ENCODE peak calls at places on chromosomes 3 and 15, in nine cellular contexts. One of them, this sample, is unnamed.

GRCh38 chr15:96300808-96301207 is 29.7 kb upstream of the NR2F2 start:
- DNase-seq in HT-29: no peak
- DNase-seq in H9: no peak
- DNase-seq in AG08395: no peak
- DNase-seq in GOT3: no peak
- DNase-seq in GM13976: no peak
- DNase-seq in PC-3: no peak
- DNase-seq in endodermal cell: no peak
- DNase-seq in astrocyte of the spinal cord: no peak
- DNase-seq in this sample: no peak

GRCh38 chr3:55476515-55476914 is 10.6 kb downstream of the WNT5A start:
- DNase-seq in HT-29: no peak
- DNase-seq in AG08395: peak; percentile 63
- DNase-seq in endodermal cell: no peak
- DNase-seq in PC-3: peak; percentile 62
- DNase-seq in astrocyte of the spinal cord: peak; percentile 94
- DNase-seq in GM13976: no peak
- DNase-seq in H9: no peak
- DNase-seq in GOT3: no peak
- DNase-seq in this sample: no peak

GRCh38 chr15:33113666-33114483 is 80.6 kb downstream of the FMN1 start:
- DNase-seq in astrocyte of the spinal cord: no peak
- DNase-seq in HT-29: peak; percentile 44
- DNase-seq in AG08395: no peak
- DNase-seq in GOT3: no peak
- DNase-seq in endodermal cell: no peak
- DNase-seq in PC-3: no peak
- DNase-seq in GM13976: no peak
- DNase-seq in H9: no peak
- DNase-seq in this sample: no peak

GRCh38 chr3:43919067-43919466 is 228.3 kb downstream of the ABHD5 start:
- DNase-seq in H9: no peak
- DNase-seq in AG08395: peak; percentile 29
- DNase-seq in endodermal cell: no peak
- DNase-seq in GM13976: no peak
- DNase-seq in PC-3: peak; percentile 38
- DNase-seq in HT-29: no peak
- DNase-seq in GOT3: no peak
- DNase-seq in astrocyte of the spinal cord: peak; percentile 37
- DNase-seq in this sample: no peak

GRCh38 chr3:194310060-194310481 is 41.1 kb downstream of the CPN2 start:
- DNase-seq in PC-3: no peak
- DNase-seq in HT-29: no peak
- DNase-seq in GM13976: no peak
- DNase-seq in H9: no peak
- DNase-seq in AG08395: no peak
- DNase-seq in endodermal cell: peak; percentile 41
- DNase-seq in astrocyte of the spinal cord: no peak
- DNase-seq in GOT3: no peak
- DNase-seq in this sample: no peak

GRCh38 chr3:129286081-129286480 is 7.4 kb downstream of the HMCES start:
- DNase-seq in endodermal cell: no peak
- DNase-seq in astrocyte of the spinal cord: no peak
- DNase-seq in GOT3: no peak
- DNase-seq in PC-3: no peak
- DNase-seq in AG08395: no peak
- DNase-seq in HT-29: no peak
- DNase-seq in H9: no peak
- DNase-seq in GM13976: no peak
- DNase-seq in this sample: no peak

GRCh38 chr3:7682822-7683229 is 818.8 kb upstream of the LMCD1 start:
- DNase-seq in GM13976: no peak
- DNase-seq in astrocyte of the spinal cord: peak; percentile 97
- DNase-seq in PC-3: no peak
- DNase-seq in HT-29: no peak
- DNase-seq in H9: no peak
- DNase-seq in endodermal cell: no peak
- DNase-seq in AG08395: peak; percentile 26
- DNase-seq in GOT3: no peak
- DNase-seq in this sample: peak; percentile 74

GRCh38 chr3:148861277-148861869 is 3.7 kb upstream of the CPA3 start:
- DNase-seq in HT-29: peak; percentile 81
- DNase-seq in GOT3: no peak
- DNase-seq in endodermal cell: no peak
- DNase-seq in astrocyte of the spinal cord: peak; percentile 54
- DNase-seq in GM13976: peak; percentile 50
- DNase-seq in AG08395: peak; percentile 62
- DNase-seq in H9: no peak
- DNase-seq in PC-3: peak; percentile 72
- DNase-seq in this sample: no peak

GRCh38 chr3:153901152-153901551 is 220.0 kb upstream of the ARHGEF26 start:
- DNase-seq in HT-29: peak; percentile 57
- DNase-seq in H9: no peak
- DNase-seq in PC-3: peak; percentile 90
- DNase-seq in GOT3: no peak
- DNase-seq in AG08395: no peak
- DNase-seq in GM13976: no peak
- DNase-seq in astrocyte of the spinal cord: no peak
- DNase-seq in endodermal cell: no peak
- DNase-seq in this sample: no peak

GRCh38 chr3:137282871-137283270 is 325.1 kb downstream of the IL20RB start:
- DNase-seq in astrocyte of the spinal cord: no peak
- DNase-seq in GM13976: no peak
- DNase-seq in GOT3: no peak
- DNase-seq in H9: no peak
- DNase-seq in PC-3: no peak
- DNase-seq in endodermal cell: no peak
- DNase-seq in AG08395: no peak
- DNase-seq in HT-29: no peak
- DNase-seq in this sample: no peak

GRCh38 chr3:156246939-156247725 is 126.8 kb downstream of the KCNAB1 start:
- DNase-seq in AG08395: no peak
- DNase-seq in astrocyte of the spinal cord: no peak
- DNase-seq in PC-3: no peak
- DNase-seq in GOT3: no peak
- DNase-seq in GM13976: no peak
- DNase-seq in endodermal cell: no peak
- DNase-seq in H9: no peak
- DNase-seq in HT-29: no peak
- DNase-seq in this sample: no peak

GRCh38 chr15:66876731-66877545 is 174.9 kb downstream of the SMAD6 start:
- DNase-seq in endodermal cell: peak; percentile 39
- DNase-seq in GM13976: no peak
- DNase-seq in astrocyte of the spinal cord: no peak
- DNase-seq in HT-29: no peak
- DNase-seq in H9: no peak
- DNase-seq in PC-3: no peak
- DNase-seq in AG08395: no peak
- DNase-seq in GOT3: no peak
- DNase-seq in this sample: no peak

GRCh38 chr15:42605281-42605744 is 29.9 kb downstream of the STARD9 start:
- DNase-seq in AG08395: peak; percentile 42
- DNase-seq in astrocyte of the spinal cord: peak; percentile 17
- DNase-seq in H9: no peak
- DNase-seq in HT-29: no peak
- DNase-seq in GOT3: no peak
- DNase-seq in GM13976: peak; percentile 53
- DNase-seq in PC-3: no peak
- DNase-seq in endodermal cell: no peak
- DNase-seq in this sample: no peak

GRCh38 chr3:2099028-2099671 is 484 bp downstream of the CNTN4 start:
- DNase-seq in PC-3: no peak
- DNase-seq in GOT3: no peak
- DNase-seq in astrocyte of the spinal cord: no peak
- DNase-seq in HT-29: no peak
- DNase-seq in endodermal cell: peak; percentile 84
- DNase-seq in H9: peak; percentile 53
- DNase-seq in GM13976: peak; percentile 20
- DNase-seq in AG08395: no peak
- DNase-seq in this sample: no peak

GRCh38 chr3:44970916-44971490 is 5.0 kb downstream of the ZDHHC3 start:
- DNase-seq in endodermal cell: no peak
- DNase-seq in GOT3: no peak
- DNase-seq in H9: no peak
- DNase-seq in PC-3: peak; percentile 65
- DNase-seq in AG08395: no peak
- DNase-seq in GM13976: no peak
- DNase-seq in HT-29: peak; percentile 58
- DNase-seq in astrocyte of the spinal cord: no peak
- DNase-seq in this sample: no peak

GRCh38 chr3:106206613-106207012 is 337.8 kb upstream of the CBLB start:
- DNase-seq in GM13976: no peak
- DNase-seq in AG08395: no peak
- DNase-seq in GOT3: no peak
- DNase-seq in HT-29: no peak
- DNase-seq in astrocyte of the spinal cord: no peak
- DNase-seq in endodermal cell: no peak
- DNase-seq in H9: no peak
- DNase-seq in PC-3: no peak
- DNase-seq in this sample: no peak

GRCh38 chr3:49617390-49618013 is 56.6 kb upstream of the APEH start:
- DNase-seq in AG08395: no peak
- DNase-seq in PC-3: no peak
- DNase-seq in H9: peak; percentile 12
- DNase-seq in astrocyte of the spinal cord: no peak
- DNase-seq in endodermal cell: peak; percentile 23
- DNase-seq in GOT3: no peak
- DNase-seq in HT-29: no peak
- DNase-seq in GM13976: no peak
- DNase-seq in this sample: no peak